ENCODE peak calls at places on chromosomes 3 and 15, in eight cellular contexts. One of them, this sample, is unnamed.

GRCh38 chr3:183534249-183534648 is 21.3 kb downstream of the KLHL6 start:
- DNase-seq in lower lobe of right lung: no peak
- DNase-seq in sigmoid colon: no peak
- DNase-seq in hepatocyte: peak
- DNase-seq in foreskin fibroblast: peak
- DNase-seq in endodermal cell: no peak
- DNase-seq in dorsolateral prefrontal cortex: no peak
- DNase-seq in A549: no peak
- DNase-seq in this sample: peak

GRCh38 chr3:101970212-101970611 is 120.9 kb downstream of the NFKBIZ start:
- DNase-seq in lower lobe of right lung: no peak
- DNase-seq in sigmoid colon: no peak
- DNase-seq in hepatocyte: no peak
- DNase-seq in foreskin fibroblast: no peak
- DNase-seq in endodermal cell: no peak
- DNase-seq in dorsolateral prefrontal cortex: no peak
- DNase-seq in A549: no peak
- DNase-seq in this sample: no peak

GRCh38 chr3:53242642-53243041 is 13.2 kb downstream of the TKT start:
- DNase-seq in lower lobe of right lung: peak
- DNase-seq in sigmoid colon: no peak
- DNase-seq in hepatocyte: no peak
- DNase-seq in foreskin fibroblast: no peak
- DNase-seq in endodermal cell: no peak
- DNase-seq in dorsolateral prefrontal cortex: no peak
- DNase-seq in A549: no peak
- DNase-seq in this sample: no peak

GRCh38 chr3:100697723-100698285 is 11.5 kb upstream of the TFG start:
- DNase-seq in lower lobe of right lung: no peak
- DNase-seq in sigmoid colon: no peak
- DNase-seq in hepatocyte: no peak
- DNase-seq in foreskin fibroblast: no peak
- DNase-seq in endodermal cell: no peak
- DNase-seq in dorsolateral prefrontal cortex: no peak
- DNase-seq in A549: no peak
- DNase-seq in this sample: no peak

GRCh38 chr3:25536668-25537331 is 108.7 kb downstream of the RARB start:
- DNase-seq in lower lobe of right lung: no peak
- DNase-seq in sigmoid colon: no peak
- DNase-seq in hepatocyte: peak
- DNase-seq in foreskin fibroblast: no peak
- DNase-seq in endodermal cell: no peak
- DNase-seq in dorsolateral prefrontal cortex: no peak
- DNase-seq in A549: no peak
- DNase-seq in this sample: no peak

GRCh38 chr3:127685708-127686511 is 13.2 kb downstream of the ABTB1 start:
- DNase-seq in lower lobe of right lung: no peak
- DNase-seq in sigmoid colon: no peak
- DNase-seq in hepatocyte: no peak
- DNase-seq in foreskin fibroblast: no peak
- DNase-seq in endodermal cell: peak
- DNase-seq in dorsolateral prefrontal cortex: no peak
- DNase-seq in A549: no peak
- DNase-seq in this sample: no peak

GRCh38 chr3:42165211-42165610 is 74.1 kb downstream of the TRAK1 start:
- DNase-seq in lower lobe of right lung: no peak
- DNase-seq in sigmoid colon: peak
- DNase-seq in hepatocyte: no peak
- DNase-seq in foreskin fibroblast: no peak
- DNase-seq in endodermal cell: no peak
- DNase-seq in dorsolateral prefrontal cortex: no peak
- DNase-seq in A549: no peak
- DNase-seq in this sample: no peak

GRCh38 chr15:52151353-52151752 is 38.8 kb upstream of the BCL2L10 start:
- DNase-seq in lower lobe of right lung: no peak
- DNase-seq in sigmoid colon: no peak
- DNase-seq in hepatocyte: no peak
- DNase-seq in foreskin fibroblast: no peak
- DNase-seq in endodermal cell: no peak
- DNase-seq in dorsolateral prefrontal cortex: no peak
- DNase-seq in A549: no peak
- DNase-seq in this sample: no peak

GRCh38 chr3:152472606-152472954 is 203.9 kb downstream of the MBNL1 start:
- DNase-seq in lower lobe of right lung: no peak
- DNase-seq in sigmoid colon: no peak
- DNase-seq in hepatocyte: no peak
- DNase-seq in foreskin fibroblast: no peak
- DNase-seq in endodermal cell: no peak
- DNase-seq in dorsolateral prefrontal cortex: no peak
- DNase-seq in A549: no peak
- DNase-seq in this sample: no peak

GRCh38 chr3:152474585-152474984 is 205.9 kb downstream of the MBNL1 start:
- DNase-seq in lower lobe of right lung: no peak
- DNase-seq in sigmoid colon: no peak
- DNase-seq in hepatocyte: peak
- DNase-seq in foreskin fibroblast: peak
- DNase-seq in endodermal cell: peak
- DNase-seq in dorsolateral prefrontal cortex: no peak
- DNase-seq in A549: peak
- DNase-seq in this sample: peak

GRCh38 chr3:152470893-152471292 is 202.2 kb downstream of the MBNL1 start:
- DNase-seq in lower lobe of right lung: no peak
- DNase-seq in sigmoid colon: no peak
- DNase-seq in hepatocyte: no peak
- DNase-seq in foreskin fibroblast: no peak
- DNase-seq in endodermal cell: no peak
- DNase-seq in dorsolateral prefrontal cortex: no peak
- DNase-seq in A549: no peak
- DNase-seq in this sample: no peak

GRCh38 chr3:152470095-152470494 is 201.4 kb downstream of the MBNL1 start:
- DNase-seq in lower lobe of right lung: no peak
- DNase-seq in sigmoid colon: no peak
- DNase-seq in hepatocyte: no peak
- DNase-seq in foreskin fibroblast: no peak
- DNase-seq in endodermal cell: no peak
- DNase-seq in dorsolateral prefrontal cortex: no peak
- DNase-seq in A549: no peak
- DNase-seq in this sample: no peak

GRCh38 chr3:152471814-152472605 is 203.3 kb downstream of the MBNL1 start:
- DNase-seq in lower lobe of right lung: peak
- DNase-seq in sigmoid colon: peak
- DNase-seq in hepatocyte: peak
- DNase-seq in foreskin fibroblast: peak
- DNase-seq in endodermal cell: peak
- DNase-seq in dorsolateral prefrontal cortex: no peak
- DNase-seq in A549: peak
- DNase-seq in this sample: peak
- H3K4me3 ChIP-seq in lower lobe of right lung: peak
- H3K4me3 ChIP-seq in sigmoid colon: peak
- H3K4me3 ChIP-seq in hepatocyte: no peak
- H3K4me3 ChIP-seq in foreskin fibroblast: peak
- H3K4me3 ChIP-seq in endodermal cell: no peak
- H3K4me3 ChIP-seq in dorsolateral prefrontal cortex: peak
- H3K4me3 ChIP-seq in A549: no peak
- H3K4me3 ChIP-seq in this sample: no peak

GRCh38 chr3:187744169-187745151 is 808 bp downstream of the BCL6 start:
- DNase-seq in lower lobe of right lung: peak
- DNase-seq in sigmoid colon: peak
- DNase-seq in hepatocyte: peak
- DNase-seq in foreskin fibroblast: peak
- DNase-seq in endodermal cell: peak
- DNase-seq in dorsolateral prefrontal cortex: no peak
- DNase-seq in A549: peak
- DNase-seq in this sample: peak

GRCh38 chr3:187746479-187747335 is 1.4 kb upstream of the BCL6 start:
- DNase-seq in lower lobe of right lung: no peak
- DNase-seq in sigmoid colon: no peak
- DNase-seq in hepatocyte: peak
- DNase-seq in foreskin fibroblast: peak
- DNase-seq in endodermal cell: peak
- DNase-seq in dorsolateral prefrontal cortex: no peak
- DNase-seq in A549: no peak
- DNase-seq in this sample: peak

GRCh38 chr3:187743195-187744141 is 1.8 kb downstream of the BCL6 start:
- DNase-seq in lower lobe of right lung: peak
- DNase-seq in sigmoid colon: peak
- DNase-seq in hepatocyte: peak
- DNase-seq in foreskin fibroblast: peak
- DNase-seq in endodermal cell: peak
- DNase-seq in dorsolateral prefrontal cortex: peak
- DNase-seq in A549: peak
- DNase-seq in this sample: peak

GRCh38 chr3:187746059-187746453 is 788 bp upstream of the BCL6 start:
- DNase-seq in lower lobe of right lung: no peak
- DNase-seq in sigmoid colon: no peak
- DNase-seq in hepatocyte: no peak
- DNase-seq in foreskin fibroblast: peak
- DNase-seq in endodermal cell: no peak
- DNase-seq in dorsolateral prefrontal cortex: no peak
- DNase-seq in A549: no peak
- DNase-seq in this sample: no peak

DNA sequence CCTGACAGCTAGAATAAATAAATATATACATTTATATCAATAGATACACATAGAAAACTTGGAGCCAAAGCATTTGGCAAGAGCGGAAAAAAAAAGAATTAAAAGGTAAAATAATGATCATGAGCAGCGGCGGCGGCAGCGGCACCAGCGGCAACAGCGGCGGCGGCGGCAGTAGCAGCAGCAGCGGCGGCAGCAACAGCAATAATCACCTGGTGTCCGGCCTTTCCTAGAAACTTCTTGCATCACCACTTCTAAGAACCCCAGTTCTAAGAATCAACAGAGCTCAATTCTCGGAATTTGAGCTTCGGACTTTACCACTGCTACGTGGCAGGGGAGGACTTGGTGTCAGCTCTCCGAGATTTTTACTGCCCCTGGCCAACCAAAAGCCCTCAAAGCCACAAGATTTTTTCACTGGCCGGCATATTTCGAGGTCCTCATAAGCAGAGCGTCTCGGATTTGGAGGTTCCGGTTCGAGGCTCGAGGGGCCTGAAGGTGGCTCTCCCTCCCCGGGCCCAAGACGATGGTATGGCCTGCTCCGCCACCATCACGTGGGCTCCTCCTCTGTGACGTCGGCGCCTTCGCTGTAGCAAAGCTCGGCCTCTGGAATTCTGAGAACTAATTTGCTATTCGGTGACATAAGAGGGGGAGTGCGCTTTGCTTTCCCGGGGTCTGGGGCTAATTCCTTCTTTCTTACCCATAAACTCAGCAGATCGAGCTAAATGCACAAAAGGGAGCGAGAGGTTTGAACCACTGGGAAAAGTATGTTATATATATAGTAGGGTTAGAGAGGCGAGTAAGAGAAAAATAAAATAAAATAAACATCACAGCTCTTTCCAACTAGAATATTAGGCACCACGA is at the start of gene BCL6:
- DNase-seq in lower lobe of right lung: peak
- DNase-seq in sigmoid colon: peak
- DNase-seq in hepatocyte: peak
- DNase-seq in foreskin fibroblast: peak
- DNase-seq in endodermal cell: peak
- DNase-seq in dorsolateral prefrontal cortex: peak
- DNase-seq in A549: peak
- DNase-seq in this sample: peak
- TF ChIP-seq CTCF in lower lobe of right lung: no peak
- TF ChIP-seq CTCF in sigmoid colon: no peak
- TF ChIP-seq CTCF in hepatocyte: no peak
- TF ChIP-seq CTCF in foreskin fibroblast: no peak
- TF ChIP-seq CTCF in endodermal cell: no peak
- TF ChIP-seq CTCF in dorsolateral prefrontal cortex: no peak
- TF ChIP-seq CTCF in A549: no peak
- TF ChIP-seq CTCF in this sample: no peak

GRCh38 chr15:69565066-69565465 is 112.4 kb downstream of the RPLP1 start:
- DNase-seq in lower lobe of right lung: no peak
- DNase-seq in sigmoid colon: no peak
- DNase-seq in hepatocyte: no peak
- DNase-seq in foreskin fibroblast: no peak
- DNase-seq in endodermal cell: no peak
- DNase-seq in dorsolateral prefrontal cortex: no peak
- DNase-seq in A549: no peak
- DNase-seq in this sample: no peak

GRCh38 chr15:69561071-69561784 is 108.6 kb downstream of the RPLP1 start:
- DNase-seq in lower lobe of right lung: no peak
- DNase-seq in sigmoid colon: no peak
- DNase-seq in hepatocyte: peak
- DNase-seq in foreskin fibroblast: no peak
- DNase-seq in endodermal cell: no peak
- DNase-seq in dorsolateral prefrontal cortex: no peak
- DNase-seq in A549: no peak
- DNase-seq in this sample: no peak

GRCh38 chr15:69562097-69562496 is 109.5 kb downstream of the RPLP1 start:
- DNase-seq in lower lobe of right lung: no peak
- DNase-seq in sigmoid colon: no peak
- DNase-seq in hepatocyte: no peak
- DNase-seq in foreskin fibroblast: no peak
- DNase-seq in endodermal cell: no peak
- DNase-seq in dorsolateral prefrontal cortex: no peak
- DNase-seq in A549: no peak
- DNase-seq in this sample: no peak

GRCh38 chr15:69559440-69560215 is 107.0 kb downstream of the RPLP1 start:
- DNase-seq in lower lobe of right lung: no peak
- DNase-seq in sigmoid colon: no peak
- DNase-seq in hepatocyte: no peak
- DNase-seq in foreskin fibroblast: no peak
- DNase-seq in endodermal cell: no peak
- DNase-seq in dorsolateral prefrontal cortex: no peak
- DNase-seq in A549: no peak
- DNase-seq in this sample: no peak

DNA sequence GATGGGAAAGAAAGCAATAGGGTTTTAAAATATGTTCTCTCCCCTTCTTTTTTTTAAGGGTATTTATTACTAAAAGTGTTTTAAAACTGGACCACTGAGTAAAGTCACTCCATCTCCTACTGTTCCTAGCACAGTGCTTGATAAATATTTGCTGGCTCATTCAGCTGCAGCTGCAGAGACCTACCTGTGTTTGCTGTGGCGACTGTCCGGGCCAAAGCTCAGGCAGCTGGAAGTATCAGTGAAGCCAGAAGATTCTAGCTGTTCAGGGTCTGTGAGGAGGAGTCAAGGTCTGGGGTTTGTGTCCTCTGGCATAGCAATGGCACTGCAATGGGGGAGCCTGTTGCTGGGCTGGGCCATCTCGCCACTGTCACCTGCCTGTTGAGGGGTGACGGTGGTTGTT is 109.9 kb downstream of the RPLP1 start:
- DNase-seq in lower lobe of right lung: no peak
- DNase-seq in sigmoid colon: no peak
- DNase-seq in hepatocyte: peak
- DNase-seq in foreskin fibroblast: no peak
- DNase-seq in endodermal cell: no peak
- DNase-seq in dorsolateral prefrontal cortex: no peak
- DNase-seq in A549: no peak
- DNase-seq in this sample: no peak
- H3K4me3 ChIP-seq in lower lobe of right lung: no peak
- H3K4me3 ChIP-seq in sigmoid colon: no peak
- H3K4me3 ChIP-seq in hepatocyte: no peak
- H3K4me3 ChIP-seq in foreskin fibroblast: no peak
- H3K4me3 ChIP-seq in endodermal cell: no peak
- H3K4me3 ChIP-seq in dorsolateral prefrontal cortex: no peak
- H3K4me3 ChIP-seq in A549: no peak
- H3K4me3 ChIP-seq in this sample: no peak

DNA sequence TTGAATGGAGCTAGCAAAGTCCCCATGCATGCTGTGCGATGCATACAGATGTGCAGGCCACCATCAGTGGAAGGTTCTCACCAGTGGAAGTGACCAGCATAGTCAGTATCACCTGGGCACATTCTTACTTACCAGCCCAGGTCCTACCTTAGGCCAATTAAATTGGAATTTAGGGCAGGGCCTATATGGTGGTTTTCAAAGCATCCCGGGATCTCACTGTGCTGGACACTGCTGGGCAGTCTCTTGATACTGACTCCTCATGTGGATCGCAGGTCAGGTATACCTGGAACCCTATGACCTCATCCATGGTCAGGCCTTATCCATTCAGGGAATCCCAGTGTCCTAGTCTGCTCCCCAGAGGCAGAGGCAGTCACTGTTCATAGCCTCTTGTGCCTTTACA is 336.6 kb upstream of the NR2E3 start:
- DNase-seq in lower lobe of right lung: no peak
- DNase-seq in sigmoid colon: no peak
- DNase-seq in hepatocyte: no peak
- DNase-seq in foreskin fibroblast: no peak
- DNase-seq in endodermal cell: no peak
- DNase-seq in dorsolateral prefrontal cortex: no peak
- DNase-seq in A549: no peak
- DNase-seq in this sample: no peak
- TF ChIP-seq CTCF in lower lobe of right lung: no peak
- TF ChIP-seq CTCF in sigmoid colon: no peak
- TF ChIP-seq CTCF in hepatocyte: no peak
- TF ChIP-seq CTCF in foreskin fibroblast: no peak
- TF ChIP-seq CTCF in endodermal cell: no peak
- TF ChIP-seq CTCF in dorsolateral prefrontal cortex: no peak
- TF ChIP-seq CTCF in A549: no peak
- TF ChIP-seq CTCF in this sample: no peak